ENCODE peak calls at places on chromosomes 16 and 17, in six cellular contexts. Z is GM19239; P is foreskin melanocyte; A is mucosa of gallbladder; J is stimulated activated effector memory CD8-positive, alpha-beta T cell treated with anti-CD3 and anti-CD28 coated beads, Interleukin-12 subunit alpha, Interleukin-12 subunit beta, amount 100 ng/mL, for 72 hours; R is EH. U is an unnamed sample.

GRCh38 chr17:74201250-74201649 is 2.2 kb upstream of the RPL38 start:
- DNase-seq in Z (no peak), P (no peak), A (no peak), J (no peak), R (peak), U (no peak)

GRCh38 chr16:48681520-48681919 is 71.5 kb upstream of the N4BP1 start:
- DNase-seq in Z (no peak), P (no peak), A (no peak), J (no peak), R (no peak), U (no peak)

GRCh38 chr17:27407916-27408846 is 48.1 kb upstream of the KSR1 start:
- DNase-seq in Z (no peak), P (peak), A (peak), J (no peak), R (peak), U (no peak)

GRCh38 chr17:67040652-67041051 is 3.7 kb upstream of the CACNG1 start:
- DNase-seq in Z (no peak), P (no peak), A (no peak), J (no peak), R (no peak), U (no peak)

GRCh38 chr17:47204722-47205418 is 4.3 kb upstream of the MYL4 start:
- DNase-seq in Z (no peak), P (peak), A (no peak), J (peak), R (peak), U (peak)

GRCh38 chr17:32912218-32912897 is 15.6 kb upstream of the TMEM98 start:
- DNase-seq in Z (no peak), P (peak), A (peak), J (no peak), R (peak), U (no peak)

GRCh38 chr16:85276741-85277140 is 164.5 kb upstream of the CIBAR2 start:
- DNase-seq in Z (no peak), P (no peak), A (no peak), J (no peak), R (no peak), U (no peak)

GRCh38 chr16:31700530-31701388 is 172.8 kb upstream of the ZNF267 start:
- DNase-seq in Z (peak), P (peak), A (peak), J (peak), R (peak), U (peak)

GRCh38 chr17:45162022-45162687 is 480 bp downstream of the HEXIM2 start:
- DNase-seq in Z (no peak), P (no peak), A (no peak), J (no peak), R (no peak), U (no peak)

GRCh38 chr17:7014995-7015586 is 2.7 kb downstream of the RNASEK start:
- DNase-seq in Z (no peak), P (no peak), A (no peak), J (peak), R (peak), U (peak)

GRCh38 chr16:55126456-55126855 is 195.8 kb downstream of the IRX5 start:
- DNase-seq in Z (no peak), P (no peak), A (no peak), J (no peak), R (no peak), U (no peak)

GRCh38 chr16:6682142-6682811 is 650.4 kb upstream of the RBFOX1 start:
- DNase-seq in Z (peak), P (peak), A (peak), J (no peak), R (no peak), U (no peak)

GRCh38 chr17:2809337-2809736 is 13.1 kb downstream of the RAP1GAP2 start:
- DNase-seq in Z (no peak), P (no peak), A (no peak), J (no peak), R (no peak), U (no peak)

GRCh38 chr17:6374271-6374691 is 60.6 kb downstream of the AIPL1 start:
- DNase-seq in Z (no peak), P (no peak), A (peak), J (no peak), R (no peak), U (no peak)

GRCh38 chr16:79767597-79768280 is 167.2 kb upstream of the MAF start:
- DNase-seq in Z (no peak), P (no peak), A (peak), J (no peak), R (peak), U (no peak)

GRCh38 chr17:6047966-6048365 is 22.2 kb upstream of the WSCD1 start:
- DNase-seq in Z (no peak), P (no peak), A (no peak), J (no peak), R (peak), U (no peak)

GRCh38 chr17:78383725-78384471 is 5.4 kb downstream of the PGS1 start:
- DNase-seq in Z (no peak), P (peak), A (peak), J (peak), R (peak), U (peak)

GRCh38 chr16:2795714-2796143 is 2.5 kb upstream of the PRSS41 start:
- DNase-seq in Z (no peak), P (no peak), A (no peak), J (no peak), R (no peak), U (no peak)